ENCODE peak calls at places on chromosome 5, in ten cellular contexts. One of them, this sample, is unnamed.

GRCh38 chr5:43078956-43079355 is 38.8 kb upstream of the ANXA2R start:
- DNase-seq in mammary epithelial cell: peak
- DNase-seq in AG10803: peak
- DNase-seq in astrocyte of the spinal cord: peak
- DNase-seq in endodermal cell: no peak
- DNase-seq in CD8-positive, alpha-beta T cell: no peak
- DNase-seq in HFF-Myc: no peak
- DNase-seq in cardiac muscle cell: peak
- DNase-seq in HepG2: no peak
- DNase-seq in right atrium auricular region: no peak
- DNase-seq in this sample: peak

GRCh38 chr5:80246995-80247729 is 8.7 kb downstream of the SERINC5 start:
- DNase-seq in mammary epithelial cell: peak
- DNase-seq in AG10803: peak
- DNase-seq in astrocyte of the spinal cord: peak
- DNase-seq in endodermal cell: peak
- DNase-seq in CD8-positive, alpha-beta T cell: peak
- DNase-seq in HFF-Myc: no peak
- DNase-seq in cardiac muscle cell: peak
- DNase-seq in HepG2: peak
- DNase-seq in right atrium auricular region: peak
- DNase-seq in this sample: peak

GRCh38 chr5:172782169-172783039 is 11.4 kb upstream of the DUSP1 start:
- DNase-seq in mammary epithelial cell: peak
- DNase-seq in AG10803: peak
- DNase-seq in astrocyte of the spinal cord: peak
- DNase-seq in endodermal cell: no peak
- DNase-seq in CD8-positive, alpha-beta T cell: no peak
- DNase-seq in HFF-Myc: no peak
- DNase-seq in cardiac muscle cell: no peak
- DNase-seq in HepG2: peak
- DNase-seq in right atrium auricular region: no peak
- DNase-seq in this sample: peak

GRCh38 chr5:5169466-5169865 is 29.3 kb downstream of the ADAMTS16 start:
- DNase-seq in mammary epithelial cell: no peak
- DNase-seq in AG10803: no peak
- DNase-seq in astrocyte of the spinal cord: no peak
- DNase-seq in endodermal cell: no peak
- DNase-seq in CD8-positive, alpha-beta T cell: no peak
- DNase-seq in HFF-Myc: no peak
- DNase-seq in cardiac muscle cell: no peak
- DNase-seq in HepG2: no peak
- DNase-seq in right atrium auricular region: no peak
- DNase-seq in this sample: no peak

GRCh38 chr5:150604894-150605440 is 35.5 kb upstream of the SYNPO start:
- DNase-seq in mammary epithelial cell: no peak
- DNase-seq in AG10803: no peak
- DNase-seq in astrocyte of the spinal cord: no peak
- DNase-seq in endodermal cell: no peak
- DNase-seq in CD8-positive, alpha-beta T cell: no peak
- DNase-seq in HFF-Myc: no peak
- DNase-seq in cardiac muscle cell: no peak
- DNase-seq in HepG2: no peak
- DNase-seq in right atrium auricular region: no peak
- DNase-seq in this sample: no peak

GRCh38 chr5:168683247-168683926 is 104.2 kb upstream of the PANK3 start:
- DNase-seq in mammary epithelial cell: no peak
- DNase-seq in AG10803: no peak
- DNase-seq in astrocyte of the spinal cord: no peak
- DNase-seq in endodermal cell: no peak
- DNase-seq in CD8-positive, alpha-beta T cell: peak
- DNase-seq in HFF-Myc: no peak
- DNase-seq in cardiac muscle cell: no peak
- DNase-seq in HepG2: no peak
- DNase-seq in right atrium auricular region: no peak
- DNase-seq in this sample: no peak

GRCh38 chr5:37889612-37890317 is 49.9 kb upstream of the GDNF start:
- DNase-seq in mammary epithelial cell: peak
- DNase-seq in AG10803: peak
- DNase-seq in astrocyte of the spinal cord: peak
- DNase-seq in endodermal cell: no peak
- DNase-seq in CD8-positive, alpha-beta T cell: no peak
- DNase-seq in HFF-Myc: peak
- DNase-seq in cardiac muscle cell: no peak
- DNase-seq in HepG2: no peak
- DNase-seq in right atrium auricular region: no peak
- DNase-seq in this sample: peak

GRCh38 chr5:124641154-124641792 is 105.2 kb downstream of the ZNF608 start:
- DNase-seq in mammary epithelial cell: no peak
- DNase-seq in AG10803: no peak
- DNase-seq in astrocyte of the spinal cord: no peak
- DNase-seq in endodermal cell: no peak
- DNase-seq in CD8-positive, alpha-beta T cell: no peak
- DNase-seq in HFF-Myc: no peak
- DNase-seq in cardiac muscle cell: no peak
- DNase-seq in HepG2: no peak
- DNase-seq in right atrium auricular region: no peak
- DNase-seq in this sample: no peak

GRCh38 chr5:89628876-89629635 is 746.1 kb upstream of the MEF2C start:
- DNase-seq in mammary epithelial cell: peak
- DNase-seq in AG10803: peak
- DNase-seq in astrocyte of the spinal cord: no peak
- DNase-seq in endodermal cell: no peak
- DNase-seq in CD8-positive, alpha-beta T cell: no peak
- DNase-seq in HFF-Myc: no peak
- DNase-seq in cardiac muscle cell: no peak
- DNase-seq in HepG2: no peak
- DNase-seq in right atrium auricular region: no peak
- DNase-seq in this sample: peak

DNA sequence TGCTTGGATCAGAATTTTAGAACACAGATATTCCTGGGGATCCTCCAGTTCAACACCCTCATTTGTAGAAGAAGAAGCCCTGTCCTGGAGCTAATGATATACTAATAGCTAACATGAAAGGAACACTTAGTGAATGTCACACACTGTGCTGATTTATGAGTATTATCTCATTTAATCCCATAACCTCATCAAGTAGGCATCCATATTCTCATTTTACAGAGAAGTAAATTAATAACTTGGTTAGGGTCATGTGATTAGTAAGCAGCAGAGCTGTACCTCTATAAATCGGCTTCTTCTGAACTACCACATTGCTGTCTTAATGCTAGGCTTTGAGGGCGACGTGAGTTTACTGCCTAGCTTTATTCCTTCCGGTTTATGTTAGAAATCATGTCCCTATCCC is 6.0 kb downstream of the TTC23L start:
- DNase-seq in mammary epithelial cell: no peak
- DNase-seq in AG10803: no peak
- DNase-seq in astrocyte of the spinal cord: no peak
- DNase-seq in endodermal cell: no peak
- DNase-seq in CD8-positive, alpha-beta T cell: no peak
- DNase-seq in HFF-Myc: no peak
- DNase-seq in cardiac muscle cell: no peak
- DNase-seq in HepG2: no peak
- DNase-seq in right atrium auricular region: no peak
- DNase-seq in this sample: no peak
- H3K4me3 ChIP-seq in mammary epithelial cell: no peak
- H3K4me3 ChIP-seq in AG10803: no peak
- H3K4me3 ChIP-seq in astrocyte of the spinal cord: no peak
- H3K4me3 ChIP-seq in endodermal cell: no peak
- H3K4me3 ChIP-seq in CD8-positive, alpha-beta T cell: no peak
- H3K4me3 ChIP-seq in HFF-Myc: no peak
- H3K4me3 ChIP-seq in cardiac muscle cell: no peak
- H3K4me3 ChIP-seq in HepG2: no peak
- H3K4me3 ChIP-seq in right atrium auricular region: no peak
- H3K4me3 ChIP-seq in this sample: no peak

DNA sequence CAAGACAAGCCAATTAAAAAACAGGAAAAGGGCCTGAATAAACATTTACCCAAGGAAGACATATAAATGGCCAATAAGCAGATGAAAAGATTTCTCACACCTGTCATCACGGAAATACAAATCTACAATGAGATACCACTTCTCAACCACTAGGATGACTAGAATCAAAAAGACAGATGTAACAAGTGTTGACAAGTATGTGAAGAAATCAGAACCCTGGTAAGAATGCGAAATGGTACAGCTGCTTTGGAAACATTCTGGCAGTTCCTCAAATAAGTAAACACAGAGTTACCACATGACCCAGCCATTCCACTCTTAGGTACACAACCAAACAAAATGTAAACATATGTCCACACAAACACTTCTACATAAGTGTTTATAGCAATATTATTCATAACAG is 32.5 kb downstream of the LEAP2 start:
- DNase-seq in mammary epithelial cell: peak
- DNase-seq in AG10803: peak
- DNase-seq in astrocyte of the spinal cord: no peak
- DNase-seq in endodermal cell: no peak
- DNase-seq in CD8-positive, alpha-beta T cell: no peak
- DNase-seq in HFF-Myc: no peak
- DNase-seq in cardiac muscle cell: no peak
- DNase-seq in HepG2: peak
- DNase-seq in right atrium auricular region: no peak
- DNase-seq in this sample: peak
- TF ChIP-seq CTCF in mammary epithelial cell: no peak
- TF ChIP-seq CTCF in AG10803: peak
- TF ChIP-seq CTCF in astrocyte of the spinal cord: no peak
- TF ChIP-seq CTCF in endodermal cell: peak
- TF ChIP-seq CTCF in CD8-positive, alpha-beta T cell: no peak
- TF ChIP-seq CTCF in HFF-Myc: no peak
- TF ChIP-seq CTCF in cardiac muscle cell: no peak
- TF ChIP-seq CTCF in HepG2: no peak
- TF ChIP-seq CTCF in right atrium auricular region: no peak
- TF ChIP-seq CTCF in this sample: peak

DNA sequence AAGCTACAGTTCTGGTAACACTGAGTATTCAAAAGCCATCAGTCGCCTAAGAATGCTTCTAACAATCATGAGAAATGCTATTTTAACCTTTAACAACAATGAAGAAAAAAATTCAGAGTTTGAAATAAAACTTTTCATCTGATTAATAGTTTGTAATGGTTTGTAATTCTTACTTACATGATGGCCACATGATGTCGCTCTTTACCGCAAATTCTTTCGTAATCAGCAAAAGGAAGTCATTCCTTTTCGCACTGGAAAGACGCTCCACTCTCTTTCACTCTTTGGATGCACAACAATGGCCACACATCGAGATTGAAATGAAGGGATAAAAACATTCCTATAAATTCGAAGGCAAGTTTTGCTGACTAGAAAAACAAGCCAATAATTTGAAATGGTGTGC is at the start of gene PCDHA7:
- DNase-seq in mammary epithelial cell: peak
- DNase-seq in AG10803: peak
- DNase-seq in astrocyte of the spinal cord: peak
- DNase-seq in endodermal cell: no peak
- DNase-seq in CD8-positive, alpha-beta T cell: no peak
- DNase-seq in HFF-Myc: no peak
- DNase-seq in cardiac muscle cell: no peak
- DNase-seq in HepG2: peak
- DNase-seq in right atrium auricular region: no peak
- DNase-seq in this sample: no peak
- H3K4me3 ChIP-seq in mammary epithelial cell: no peak
- H3K4me3 ChIP-seq in AG10803: peak
- H3K4me3 ChIP-seq in astrocyte of the spinal cord: no peak
- H3K4me3 ChIP-seq in endodermal cell: no peak
- H3K4me3 ChIP-seq in CD8-positive, alpha-beta T cell: no peak
- H3K4me3 ChIP-seq in HFF-Myc: no peak
- H3K4me3 ChIP-seq in cardiac muscle cell: no peak
- H3K4me3 ChIP-seq in HepG2: peak
- H3K4me3 ChIP-seq in right atrium auricular region: no peak
- H3K4me3 ChIP-seq in this sample: no peak

GRCh38 chr5:135008981-135009735 is 24.9 kb downstream of the PITX1 start:
- DNase-seq in mammary epithelial cell: no peak
- DNase-seq in AG10803: no peak
- DNase-seq in astrocyte of the spinal cord: no peak
- DNase-seq in endodermal cell: peak
- DNase-seq in CD8-positive, alpha-beta T cell: no peak
- DNase-seq in HFF-Myc: no peak
- DNase-seq in cardiac muscle cell: no peak
- DNase-seq in HepG2: no peak
- DNase-seq in right atrium auricular region: no peak
- DNase-seq in this sample: no peak

GRCh38 chr5:135009736-135010501 is 24.1 kb downstream of the PITX1 start:
- DNase-seq in mammary epithelial cell: no peak
- DNase-seq in AG10803: no peak
- DNase-seq in astrocyte of the spinal cord: no peak
- DNase-seq in endodermal cell: peak
- DNase-seq in CD8-positive, alpha-beta T cell: no peak
- DNase-seq in HFF-Myc: no peak
- DNase-seq in cardiac muscle cell: no peak
- DNase-seq in HepG2: no peak
- DNase-seq in right atrium auricular region: no peak
- DNase-seq in this sample: no peak

GRCh38 chr5:135011355-135012032 is 22.5 kb downstream of the PITX1 start:
- DNase-seq in mammary epithelial cell: no peak
- DNase-seq in AG10803: no peak
- DNase-seq in astrocyte of the spinal cord: no peak
- DNase-seq in endodermal cell: peak
- DNase-seq in CD8-positive, alpha-beta T cell: no peak
- DNase-seq in HFF-Myc: no peak
- DNase-seq in cardiac muscle cell: no peak
- DNase-seq in HepG2: no peak
- DNase-seq in right atrium auricular region: peak
- DNase-seq in this sample: no peak

GRCh38 chr5:135012033-135012588 is 21.9 kb downstream of the PITX1 start:
- DNase-seq in mammary epithelial cell: no peak
- DNase-seq in AG10803: no peak
- DNase-seq in astrocyte of the spinal cord: no peak
- DNase-seq in endodermal cell: peak
- DNase-seq in CD8-positive, alpha-beta T cell: no peak
- DNase-seq in HFF-Myc: no peak
- DNase-seq in cardiac muscle cell: no peak
- DNase-seq in HepG2: no peak
- DNase-seq in right atrium auricular region: peak
- DNase-seq in this sample: no peak

DNA sequence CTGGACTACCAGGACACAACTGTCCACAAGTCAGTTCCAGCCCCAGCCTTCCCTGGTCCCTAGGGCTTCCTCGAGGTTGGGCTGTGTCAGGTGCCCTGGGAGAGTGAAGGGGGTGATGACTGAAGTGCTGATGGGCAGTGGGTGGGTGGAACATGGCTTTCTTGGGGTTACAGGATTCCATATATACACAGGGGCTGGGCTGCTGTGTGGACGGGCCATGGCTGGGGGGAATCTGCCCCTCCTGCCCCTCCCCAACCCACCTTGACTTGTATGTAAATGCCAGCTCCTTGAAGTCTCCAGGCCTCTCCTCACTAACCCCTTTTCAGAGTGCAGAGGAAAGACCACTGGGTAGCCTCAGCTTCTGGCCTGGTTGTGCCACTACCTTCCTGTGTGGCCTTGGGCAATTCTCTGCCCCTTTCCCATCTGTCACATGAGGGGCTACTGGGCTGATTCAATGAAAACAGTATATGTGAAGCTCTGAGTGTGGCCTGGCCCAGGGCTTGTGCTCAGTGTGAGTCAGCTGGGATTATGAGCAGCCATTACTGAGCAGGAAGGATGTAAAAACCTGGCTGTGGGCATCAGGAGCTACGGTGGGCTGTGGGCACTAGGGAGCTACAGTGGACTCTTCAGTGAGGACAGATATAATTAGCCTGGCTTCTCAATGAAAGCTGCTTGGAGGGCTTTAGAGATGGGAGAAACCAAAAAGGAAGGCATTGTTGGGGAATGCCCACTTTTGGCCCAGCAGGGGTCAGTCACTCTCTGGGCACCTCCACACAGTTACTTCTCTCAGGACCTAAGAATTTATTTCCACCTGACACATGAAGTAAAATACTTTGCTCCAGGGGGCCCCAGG is 23.3 kb downstream of the PITX1 start:
- DNase-seq in mammary epithelial cell: no peak
- DNase-seq in AG10803: no peak
- DNase-seq in astrocyte of the spinal cord: no peak
- DNase-seq in endodermal cell: peak
- DNase-seq in CD8-positive, alpha-beta T cell: no peak
- DNase-seq in HFF-Myc: no peak
- DNase-seq in cardiac muscle cell: no peak
- DNase-seq in HepG2: peak
- DNase-seq in right atrium auricular region: peak
- DNase-seq in this sample: no peak
- TF ChIP-seq CTCF in mammary epithelial cell: peak
- TF ChIP-seq CTCF in AG10803: peak
- TF ChIP-seq CTCF in astrocyte of the spinal cord: no peak
- TF ChIP-seq CTCF in endodermal cell: peak
- TF ChIP-seq CTCF in CD8-positive, alpha-beta T cell: no peak
- TF ChIP-seq CTCF in HFF-Myc: peak
- TF ChIP-seq CTCF in cardiac muscle cell: peak
- TF ChIP-seq CTCF in HepG2: peak
- TF ChIP-seq CTCF in right atrium auricular region: no peak
- TF ChIP-seq CTCF in this sample: peak

This sample was measured in choroid plexus epithelial cell.